ENCODE peak calls at places on chromosomes 3 and 15, in seven cellular contexts. O is left ventricle myocardium inferior; N is mucosa of gallbladder; S is stimulated activated CD4-positive, alpha-beta T cell treated with anti-CD3 and anti-CD28 coated beads, Interleukin-1b, Interleukin-23, amount 100 ng/mL, for 1 hour; A is H7; P is progenitor cell of endocrine pancreas; M is islet precursor cell. I is an unnamed sample.

GRCh38 chr15:83209333-83209732 is 1.7 kb upstream of the HDGFL3 start:
- DNase-seq in O (no peak), N (no peak), S (no peak), A (peak; percentile 48), P (no peak), M (no peak), I (no peak)

GRCh38 chr15:60212536-60212935 is 185.2 kb downstream of the ANXA2 start:
- DNase-seq in O (no peak), N (no peak), S (no peak), A (no peak), P (no peak), M (peak; percentile 90), I (no peak)

GRCh38 chr3:49787182-49787464 is 781 bp upstream of the IP6K1 start:
- DNase-seq in O (no peak), N (no peak), S (no peak), A (no peak), P (no peak), M (no peak), I (peak; percentile 65)

GRCh38 chr3:58291671-58292338 is 14.2 kb upstream of the RPP14 start:
- DNase-seq in O (no peak), N (no peak), S (no peak), A (no peak), P (no peak), M (no peak), I (no peak)

GRCh38 chr3:170352936-170353335 is 4.6 kb upstream of the SKIL start:
- DNase-seq in O (no peak), N (no peak), S (no peak), A (no peak), P (no peak), M (no peak), I (no peak)

GRCh38 chr3:46693038-46693896 is at the start of gene ALS2CL:
- DNase-seq in O (peak; percentile 64), N (peak; percentile 52), S (peak; percentile 42), A (peak; percentile 99), P (peak; percentile 45), M (peak; percentile 87), I (peak; percentile 58)

GRCh38 chr15:65916664-65917406 is 47.5 kb downstream of the RAB11A start:
- DNase-seq in O (peak; percentile 38), N (peak; percentile 59), S (peak; percentile 11), A (peak; percentile 93), P (peak; percentile 54), M (peak; percentile 92), I (peak; percentile 85)

GRCh38 chr3:194123735-194124134 is 12.2 kb upstream of the HES1 start:
- DNase-seq in O (no peak), N (no peak), S (no peak), A (no peak), P (no peak), M (no peak), I (no peak)

GRCh38 chr3:169764164-169764452 is 752 bp downstream of the TERC start:
- DNase-seq in O (no peak), N (no peak), S (no peak), A (no peak), P (no peak), M (no peak), I (peak; percentile 81)

GRCh38 chr3:58387650-58388546 is 45.7 kb downstream of the PDHB start:
- DNase-seq in O (no peak), N (no peak), S (no peak), A (no peak), P (no peak), M (no peak), I (no peak)

GRCh38 chr15:93152264-93152884 is 63.4 kb upstream of the RGMA start:
- DNase-seq in O (no peak), N (peak; percentile 23), S (no peak), A (no peak), P (no peak), M (no peak), I (no peak)

GRCh38 chr15:51775967-51776816 is 24.8 kb downstream of the TMOD2 start:
- DNase-seq in O (no peak), N (peak; percentile 28), S (no peak), A (peak; percentile 65), P (peak; percentile 36), M (peak; percentile 80), I (peak; percentile 57)

GRCh38 chr3:35088943-35089342 is 550.4 kb upstream of the ARPP21 start:
- DNase-seq in O (no peak), N (no peak), S (no peak), A (no peak), P (no peak), M (no peak), I (no peak)

GRCh38 chr15:66838671-66839239 is 136.7 kb downstream of the SMAD6 start:
- DNase-seq in O (no peak), N (no peak), S (no peak), A (peak; percentile 68), P (no peak), M (peak; percentile 45), I (no peak)

GRCh38 chr3:58163234-58163633 is 47.5 kb downstream of the DNASE1L3 start:
- DNase-seq in O (no peak), N (no peak), S (no peak), A (no peak), P (no peak), M (no peak), I (peak; percentile 76)

GRCh38 chr3:41715376-41715775 is 246.5 kb downstream of the ULK4 start:
- DNase-seq in O (no peak), N (no peak), S (no peak), A (no peak), P (no peak), M (no peak), I (no peak)

GRCh38 chr15:88400591-88400990 is 66.6 kb downstream of the MRPL46 start:
- DNase-seq in O (no peak), N (no peak), S (no peak), A (no peak), P (no peak), M (no peak), I (no peak)

GRCh38 chr3:13013151-13013561 is 60.1 kb downstream of the IQSEC1 start:
- DNase-seq in O (no peak), N (no peak), S (no peak), A (no peak), P (no peak), M (no peak), I (no peak)

GRCh38 chr3:14119651-14120050 is 5.0 kb downstream of the CHCHD4 start:
- DNase-seq in O (no peak), N (no peak), S (no peak), A (no peak), P (no peak), M (no peak), I (no peak)

GRCh38 chr3:171383206-171384018 is 76.8 kb downstream of the TNIK start:
- DNase-seq in O (no peak), N (no peak), S (no peak), A (no peak), P (no peak), M (no peak), I (no peak)

GRCh38 chr3:182861345-182861744 is 68.0 kb downstream of the ATP11B start:
- DNase-seq in O (no peak), N (no peak), S (no peak), A (no peak), P (no peak), M (no peak), I (no peak)

GRCh38 chr3:143352850-143353550 is 233.4 kb downstream of the CHST2 start:
- DNase-seq in O (no peak), N (no peak), S (no peak), A (no peak), P (no peak), M (no peak), I (no peak)

GRCh38 chr3:126917232-126917804 is 65.6 kb upstream of the PLXNA1 start:
- DNase-seq in O (no peak), N (no peak), S (no peak), A (no peak), P (no peak), M (no peak), I (no peak)

GRCh38 chr3:166663194-166663593 is 716.9 kb downstream of the ZBBX start:
- DNase-seq in O (no peak), N (no peak), S (no peak), A (no peak), P (no peak), M (peak; percentile 69), I (no peak)